ENCODE peak calls at places on chromosomes 13 and 19, in nine cellular contexts. Z is esophagus squamous epithelium; F is astrocyte; I is uterus; H is CD8-positive, alpha-beta T cell; V is ovary; C is H9; A is GM23248; T is heart left ventricle. G is an unnamed sample. For H3K9me3 and H3K4me1, the result is how much of the 10 kb centered on the place peaks cover.

GRCh38 chr19:16088351-16088984 is 12.2 kb downstream of the TPM4 start:
- DNase-seq in A (no peak), V (no peak), I (peak), T (no peak), F (peak), Z (no peak), H (no peak), C (no peak), G (peak)

GRCh38 chr13:113734099-113734825 is 24.8 kb upstream of the TMEM255B start:
- DNase-seq in A (no peak), I (no peak), Z (no peak), H (no peak), F (no peak), T (no peak), V (no peak), C (no peak), G (no peak)

GRCh38 chr13:20177049-20177831 is 15.5 kb downstream of the GJB2 start:
- DNase-seq in H (no peak), T (no peak), I (no peak), Z (no peak), V (no peak), F (no peak), A (no peak), C (no peak), G (no peak)

GRCh38 chr13:113047587-113047986 is 58.0 kb upstream of the F7 start:
- DNase-seq in T (peak), C (no peak), A (no peak), V (no peak), H (no peak), I (no peak), F (no peak), Z (no peak), G (no peak)

GRCh38 chr13:95643471-95643813 is 1.1 kb downstream of the DZIP1 start:
- DNase-seq in A (peak), V (peak), T (no peak), H (no peak), I (peak), C (peak), Z (no peak), F (peak), G (peak)

GRCh38 chr13:41512441-41512840 is 55.1 kb downstream of the RGCC start:
- DNase-seq in A (no peak), H (no peak), V (no peak), T (no peak), C (no peak), I (no peak), F (no peak), Z (no peak), G (no peak)

GRCh38 chr13:44679602-44680001 is 103.5 kb upstream of the TSC22D1 start:
- DNase-seq in A (peak), H (no peak), T (no peak), C (no peak), Z (no peak), F (peak), V (no peak), I (no peak), G (no peak)

GRCh38 chr13:27976362-27977177 is 7.5 kb upstream of the CDX2 start:
- DNase-seq in V (no peak), F (no peak), T (no peak), A (no peak), Z (no peak), I (no peak), H (no peak), C (peak), G (no peak)

GRCh38 chr13:72726721-72727416 is 560 bp downstream of the MZT1 start:
- DNase-seq in A (peak), V (peak), Z (peak), I (no peak), F (no peak), H (no peak), T (peak), C (peak), G (peak)

GRCh38 chr19:55248704-55249103 is 10.1 kb downstream of the PPP6R1 start:
- DNase-seq in Z (no peak), T (no peak), C (no peak), I (no peak), H (no peak), F (no peak), V (no peak), A (no peak), G (no peak)

GRCh38 chr19:34226036-34226435 is 28.3 kb upstream of the GARRE1 start:
- DNase-seq in V (no peak), H (no peak), I (no peak), Z (no peak), T (no peak), C (no peak), A (no peak), F (no peak), G (no peak)

GRCh38 chr19:750640-751423 is at the start of gene MISP:
- DNase-seq in Z (no peak), T (no peak), V (peak), A (no peak), C (no peak), F (no peak), I (no peak), H (no peak), G (no peak)

GRCh38 chr13:26508885-26509284 is 48.6 kb upstream of the WASF3 start:
- DNase-seq in H (no peak), Z (no peak), T (peak), F (peak), C (no peak), A (peak), I (peak), V (peak), G (peak)

GRCh38 chr19:49672131-49672919 is 4.7 kb upstream of the PRMT1 start:
- DNase-seq in H (peak), F (peak), V (peak), A (peak), C (peak), Z (no peak), T (peak), I (peak), G (peak)

GRCh38 chr19:18160792-18161690 is 8.1 kb downstream of the PIK3R2 start:
- DNase-seq in F (no peak), C (peak), Z (no peak), H (peak), T (peak), A (peak), I (peak), V (peak), G (peak)

GRCh38 chr13:93984876-93985275 is 494.6 kb downstream of the DCT start:
- DNase-seq in C (peak), A (no peak), H (no peak), Z (no peak), V (no peak), T (no peak), I (no peak), F (no peak), G (no peak)

GRCh38 chr19:4715529-4716221 is 8.0 kb downstream of the DPP9 start:
- DNase-seq in F (no peak), A (no peak), V (no peak), Z (no peak), C (no peak), T (peak), I (no peak), H (no peak), G (no peak)

GRCh38 chr19:4712771-4713170 is 10.9 kb downstream of the DPP9 start:
- DNase-seq in F (no peak), I (no peak), Z (no peak), A (no peak), T (no peak), V (no peak), H (no peak), C (no peak), G (no peak)

GRCh38 chr19:4713384-4713951 is 10.2 kb downstream of the DPP9 start:
- DNase-seq in T (peak), C (no peak), F (peak), H (no peak), Z (no peak), I (peak), V (no peak), A (peak), G (no peak)

GRCh38 chr19:4711211-4711610 is 12.4 kb downstream of the DPP9 start:
- DNase-seq in V (no peak), I (no peak), T (no peak), F (no peak), A (no peak), Z (no peak), H (no peak), C (no peak), G (no peak)

DNA sequence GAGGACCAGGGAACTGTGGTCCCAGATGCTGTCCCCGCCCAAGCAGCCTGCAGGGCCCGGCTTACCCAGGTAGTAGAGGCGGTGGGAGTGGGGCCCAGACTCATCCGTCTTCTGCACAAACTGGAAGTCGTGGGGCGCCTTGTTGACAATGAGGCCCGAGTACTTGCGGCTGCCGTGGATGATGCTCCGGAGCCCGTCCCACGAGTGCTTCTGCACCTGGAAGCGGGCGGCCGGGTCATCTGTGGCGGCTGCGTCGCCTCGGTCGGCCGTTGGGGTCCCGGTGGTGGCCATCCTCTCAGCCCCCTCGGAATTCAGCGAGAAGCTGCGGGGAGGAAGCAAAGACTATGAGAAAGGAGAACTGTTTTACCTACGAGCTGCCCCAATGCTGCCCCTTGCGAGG is 9.6 kb downstream of the DPP9 start:
- DNase-seq in T (no peak), V (no peak), H (no peak), C (no peak), I (no peak), A (no peak), Z (no peak), F (no peak), G (no peak)
- H3K9me3 ChIP-seq in T (under half), V (under half), H (under half), C (under half), I (under half), A (under half), Z (under half), F (under half), G (under half)

GRCh38 chr19:3097442-3097871 is 3.3 kb downstream of the GNA11 start:
- DNase-seq in T (peak), H (no peak), A (peak), F (no peak), V (peak), C (no peak), Z (no peak), I (no peak), G (no peak)

GRCh38 chr19:3098141-3098514 is 4.0 kb downstream of the GNA11 start:
- DNase-seq in C (no peak), T (peak), H (no peak), A (no peak), Z (no peak), I (no peak), F (no peak), V (no peak), G (no peak)

GRCh38 chr19:3100331-3100730 is 6.2 kb downstream of the GNA11 start:
- DNase-seq in F (no peak), C (no peak), V (no peak), H (no peak), A (no peak), I (no peak), T (peak), Z (no peak), G (no peak)

GRCh38 chr19:3099347-3100145 is 5.4 kb downstream of the GNA11 start:
- DNase-seq in T (peak), Z (no peak), F (no peak), C (no peak), A (no peak), V (no peak), I (no peak), H (no peak), G (no peak)

GRCh38 chr19:3098515-3099346 is 4.6 kb downstream of the GNA11 start:
- DNase-seq in T (peak), I (no peak), F (no peak), A (peak), Z (no peak), H (no peak), V (peak), C (no peak), G (no peak)
- H3K4me1 ChIP-seq in T (half or more), I (under half), F (under half), A (under half), Z (half or more), H (under half), V (under half), C (under half), G (under half)

GRCh38 chr19:12453495-12453894 is 12.7 kb upstream of the ZNF443 start:
- DNase-seq in Z (no peak), V (no peak), C (no peak), T (no peak), I (no peak), H (no peak), A (no peak), F (no peak), G (no peak)
- H3K9me3 ChIP-seq in Z (under half), V (under half), C (under half), T (under half), I (under half), H (under half), A (under half), F (under half), G (under half)

DNA sequence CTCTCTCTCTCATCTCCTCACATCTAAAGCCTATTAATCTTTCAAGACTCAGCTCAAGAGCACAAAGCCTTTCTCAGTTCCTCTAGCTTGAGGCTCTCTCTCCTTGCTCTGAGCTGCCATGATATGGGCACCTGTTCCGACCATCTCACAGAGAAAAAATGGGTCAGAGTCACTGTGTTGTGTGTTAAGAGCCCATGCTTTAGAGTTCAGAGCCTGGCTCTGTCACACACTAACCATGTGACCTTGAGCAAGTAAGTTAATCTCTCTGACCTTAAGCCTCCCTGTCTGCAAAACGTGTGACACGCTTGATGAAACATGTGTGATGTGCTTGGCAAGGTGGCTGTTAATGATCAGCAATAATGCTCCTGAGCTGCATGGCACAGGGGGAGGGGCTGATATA is 245.2 kb downstream of the DLEU7 start:
- DNase-seq in I (no peak), C (no peak), T (no peak), H (no peak), F (no peak), V (no peak), Z (no peak), A (no peak), G (no peak)
- H3K4me1 ChIP-seq in I (under half), C (under half), T (under half), H (under half), F (under half), V (under half), Z (under half), A (under half), G (under half)

G was measured in SJCRH30.